ENCODE peak calls at places on chromosome 22, in eight cellular contexts. One of them, this sample, is unnamed. For H3K36me3, the result is how much of the 10 kb centered on the place peaks cover.

GRCh38 chr22:29528144-29528543 is 25.4 kb downstream of the THOC5 start:
- DNase-seq in neural progenitor cell: no peak
- DNase-seq in upper lobe of left lung: no peak
- DNase-seq in spleen: peak
- DNase-seq in transverse colon: no peak
- DNase-seq in fibroblast of lung: no peak
- DNase-seq in kidney: no peak
- DNase-seq in breast epithelium: no peak
- DNase-seq in this sample: no peak

GRCh38 chr22:41826430-41827383 is 6.2 kb upstream of the SREBF2 start:
- DNase-seq in neural progenitor cell: no peak
- DNase-seq in upper lobe of left lung: no peak
- DNase-seq in spleen: no peak
- DNase-seq in transverse colon: peak
- DNase-seq in fibroblast of lung: peak
- DNase-seq in kidney: no peak
- DNase-seq in breast epithelium: no peak
- DNase-seq in this sample: peak

GRCh38 chr22:34975721-34976120 is 90.2 kb upstream of the ISX start:
- DNase-seq in neural progenitor cell: peak
- DNase-seq in upper lobe of left lung: no peak
- DNase-seq in spleen: no peak
- DNase-seq in transverse colon: no peak
- DNase-seq in fibroblast of lung: no peak
- DNase-seq in kidney: no peak
- DNase-seq in breast epithelium: no peak
- DNase-seq in this sample: no peak

GRCh38 chr22:27635852-27636251 is 165.7 kb downstream of the MN1 start:
- DNase-seq in neural progenitor cell: no peak
- DNase-seq in upper lobe of left lung: no peak
- DNase-seq in spleen: no peak
- DNase-seq in transverse colon: no peak
- DNase-seq in fibroblast of lung: no peak
- DNase-seq in kidney: no peak
- DNase-seq in breast epithelium: no peak
- DNase-seq in this sample: no peak

GRCh38 chr22:28000361-28000760 is 81.3 kb upstream of the PITPNB start:
- DNase-seq in neural progenitor cell: no peak
- DNase-seq in upper lobe of left lung: peak
- DNase-seq in spleen: peak
- DNase-seq in transverse colon: no peak
- DNase-seq in fibroblast of lung: no peak
- DNase-seq in kidney: peak
- DNase-seq in breast epithelium: no peak
- DNase-seq in this sample: no peak

GRCh38 chr22:44574581-44575343 is 76.7 kb upstream of the RTL6 start:
- DNase-seq in neural progenitor cell: no peak
- DNase-seq in upper lobe of left lung: peak
- DNase-seq in spleen: no peak
- DNase-seq in transverse colon: no peak
- DNase-seq in fibroblast of lung: no peak
- DNase-seq in kidney: no peak
- DNase-seq in breast epithelium: no peak
- DNase-seq in this sample: no peak

GRCh38 chr22:22404598-22405284 is 103.8 kb downstream of the ZNF280B start:
- DNase-seq in neural progenitor cell: no peak
- DNase-seq in upper lobe of left lung: no peak
- DNase-seq in spleen: peak
- DNase-seq in transverse colon: no peak
- DNase-seq in fibroblast of lung: no peak
- DNase-seq in kidney: no peak
- DNase-seq in breast epithelium: no peak
- DNase-seq in this sample: no peak

GRCh38 chr22:31082606-31083376 is 1.7 kb downstream of the SMTN start:
- DNase-seq in neural progenitor cell: peak
- DNase-seq in upper lobe of left lung: no peak
- DNase-seq in spleen: peak
- DNase-seq in transverse colon: peak
- DNase-seq in fibroblast of lung: peak
- DNase-seq in kidney: peak
- DNase-seq in breast epithelium: peak
- DNase-seq in this sample: peak

GRCh38 chr22:17920145-17920605 is 104.2 kb downstream of the MICAL3 start:
- DNase-seq in neural progenitor cell: peak
- DNase-seq in upper lobe of left lung: no peak
- DNase-seq in spleen: peak
- DNase-seq in transverse colon: peak
- DNase-seq in fibroblast of lung: peak
- DNase-seq in kidney: peak
- DNase-seq in breast epithelium: peak
- DNase-seq in this sample: peak

GRCh38 chr22:48574776-48575566 is 1252.7 kb downstream of the BRD1 start:
- DNase-seq in neural progenitor cell: peak
- DNase-seq in upper lobe of left lung: peak
- DNase-seq in spleen: no peak
- DNase-seq in transverse colon: peak
- DNase-seq in fibroblast of lung: peak
- DNase-seq in kidney: peak
- DNase-seq in breast epithelium: peak
- DNase-seq in this sample: peak

GRCh38 chr22:38755911-38756532 is at the start of gene SUN2:
- DNase-seq in neural progenitor cell: peak
- DNase-seq in upper lobe of left lung: peak
- DNase-seq in spleen: peak
- DNase-seq in transverse colon: peak
- DNase-seq in fibroblast of lung: peak
- DNase-seq in kidney: peak
- DNase-seq in breast epithelium: peak
- DNase-seq in this sample: peak

GRCh38 chr22:23796461-23796860 is 9.7 kb downstream of the SMARCB1 start:
- DNase-seq in neural progenitor cell: no peak
- DNase-seq in upper lobe of left lung: no peak
- DNase-seq in spleen: no peak
- DNase-seq in transverse colon: no peak
- DNase-seq in fibroblast of lung: peak
- DNase-seq in kidney: peak
- DNase-seq in breast epithelium: no peak
- DNase-seq in this sample: no peak

GRCh38 chr22:45587638-45588481 is 83.8 kb upstream of the ATXN10 start:
- DNase-seq in neural progenitor cell: no peak
- DNase-seq in upper lobe of left lung: no peak
- DNase-seq in spleen: no peak
- DNase-seq in transverse colon: no peak
- DNase-seq in fibroblast of lung: no peak
- DNase-seq in kidney: peak
- DNase-seq in breast epithelium: no peak
- DNase-seq in this sample: no peak

GRCh38 chr22:25777870-25778269 is 35.9 kb downstream of the MYO18B start:
- DNase-seq in neural progenitor cell: peak
- DNase-seq in upper lobe of left lung: no peak
- DNase-seq in spleen: no peak
- DNase-seq in transverse colon: no peak
- DNase-seq in fibroblast of lung: peak
- DNase-seq in kidney: no peak
- DNase-seq in breast epithelium: no peak
- DNase-seq in this sample: no peak
- TF ChIP-seq CTCF in neural progenitor cell: peak
- TF ChIP-seq CTCF in upper lobe of left lung: no peak
- TF ChIP-seq CTCF in spleen: peak
- TF ChIP-seq CTCF in transverse colon: peak
- TF ChIP-seq CTCF in fibroblast of lung: peak
- TF ChIP-seq CTCF in kidney: no peak
- TF ChIP-seq CTCF in breast epithelium: no peak
- TF ChIP-seq CTCF in this sample: no peak

GRCh38 chr22:19397729-19398094 is 33.8 kb downstream of the HIRA start:
- DNase-seq in neural progenitor cell: no peak
- DNase-seq in upper lobe of left lung: no peak
- DNase-seq in spleen: no peak
- DNase-seq in transverse colon: no peak
- DNase-seq in fibroblast of lung: no peak
- DNase-seq in kidney: peak
- DNase-seq in breast epithelium: no peak
- DNase-seq in this sample: no peak

GRCh38 chr22:19396561-19396933 is 35.0 kb downstream of the HIRA start:
- DNase-seq in neural progenitor cell: no peak
- DNase-seq in upper lobe of left lung: no peak
- DNase-seq in spleen: no peak
- DNase-seq in transverse colon: no peak
- DNase-seq in fibroblast of lung: no peak
- DNase-seq in kidney: peak
- DNase-seq in breast epithelium: no peak
- DNase-seq in this sample: no peak

GRCh38 chr22:19398680-19399079 is 32.9 kb downstream of the HIRA start:
- DNase-seq in neural progenitor cell: no peak
- DNase-seq in upper lobe of left lung: no peak
- DNase-seq in spleen: no peak
- DNase-seq in transverse colon: no peak
- DNase-seq in fibroblast of lung: no peak
- DNase-seq in kidney: peak
- DNase-seq in breast epithelium: no peak
- DNase-seq in this sample: no peak

GRCh38 chr22:19396934-19397728 is 34.4 kb downstream of the HIRA start:
- DNase-seq in neural progenitor cell: no peak
- DNase-seq in upper lobe of left lung: no peak
- DNase-seq in spleen: no peak
- DNase-seq in transverse colon: no peak
- DNase-seq in fibroblast of lung: no peak
- DNase-seq in kidney: peak
- DNase-seq in breast epithelium: no peak
- DNase-seq in this sample: no peak

GRCh38 chr22:19398206-19398605 is 33.3 kb downstream of the HIRA start:
- DNase-seq in neural progenitor cell: no peak
- DNase-seq in upper lobe of left lung: no peak
- DNase-seq in spleen: no peak
- DNase-seq in transverse colon: no peak
- DNase-seq in fibroblast of lung: peak
- DNase-seq in kidney: peak
- DNase-seq in breast epithelium: no peak
- DNase-seq in this sample: no peak
- H3K36me3 ChIP-seq in neural progenitor cell: under half
- H3K36me3 ChIP-seq in upper lobe of left lung: half or more
- H3K36me3 ChIP-seq in spleen: half or more
- H3K36me3 ChIP-seq in transverse colon: under half
- H3K36me3 ChIP-seq in fibroblast of lung: under half
- H3K36me3 ChIP-seq in kidney: half or more
- H3K36me3 ChIP-seq in breast epithelium: under half
- H3K36me3 ChIP-seq in this sample: under half

DNA sequence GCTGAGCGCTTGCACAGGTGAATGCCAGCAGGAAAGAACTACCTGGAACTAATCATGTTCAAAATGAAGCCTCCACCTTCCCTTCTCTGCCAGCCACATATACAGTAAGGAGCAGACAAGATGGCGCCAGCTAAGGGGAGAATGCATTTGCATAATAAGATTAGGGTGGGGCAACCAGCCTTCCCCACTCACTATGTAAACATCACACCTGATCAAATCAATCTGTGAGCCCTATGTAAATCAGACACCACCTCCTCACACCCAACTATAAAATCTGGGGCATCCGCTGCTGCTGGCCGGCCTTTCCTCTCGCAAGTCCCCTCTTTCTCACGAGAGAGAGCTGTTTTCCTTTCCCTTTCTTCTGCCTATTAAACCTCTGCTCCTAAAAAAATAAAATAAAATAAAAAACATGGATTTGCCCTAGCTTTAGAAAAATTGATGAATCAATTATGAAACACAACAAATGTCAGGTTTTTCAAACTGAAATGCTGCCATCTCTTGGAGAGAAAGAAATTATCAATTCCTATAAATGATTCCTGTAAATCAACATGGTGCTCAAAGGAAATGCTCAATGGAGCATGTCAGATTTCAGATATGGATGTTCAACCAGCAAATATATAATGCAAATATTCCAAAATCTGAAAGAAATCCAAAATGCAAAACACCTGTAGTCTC is 108.9 kb downstream of the SGSM3 start:
- DNase-seq in neural progenitor cell: no peak
- DNase-seq in upper lobe of left lung: no peak
- DNase-seq in spleen: no peak
- DNase-seq in transverse colon: no peak
- DNase-seq in fibroblast of lung: no peak
- DNase-seq in kidney: no peak
- DNase-seq in breast epithelium: no peak
- DNase-seq in this sample: no peak
- TF ChIP-seq CTCF in neural progenitor cell: no peak
- TF ChIP-seq CTCF in upper lobe of left lung: no peak
- TF ChIP-seq CTCF in spleen: no peak
- TF ChIP-seq CTCF in transverse colon: no peak
- TF ChIP-seq CTCF in fibroblast of lung: no peak
- TF ChIP-seq CTCF in kidney: no peak
- TF ChIP-seq CTCF in breast epithelium: no peak
- TF ChIP-seq CTCF in this sample: no peak

GRCh38 chr22:49896201-49896600 is 22.0 kb downstream of the ALG12 start:
- DNase-seq in neural progenitor cell: no peak
- DNase-seq in upper lobe of left lung: no peak
- DNase-seq in spleen: peak
- DNase-seq in transverse colon: no peak
- DNase-seq in fibroblast of lung: no peak
- DNase-seq in kidney: peak
- DNase-seq in breast epithelium: no peak
- DNase-seq in this sample: no peak

GRCh38 chr22:49893025-49893424 is 25.2 kb downstream of the ALG12 start:
- DNase-seq in neural progenitor cell: no peak
- DNase-seq in upper lobe of left lung: no peak
- DNase-seq in spleen: no peak
- DNase-seq in transverse colon: no peak
- DNase-seq in fibroblast of lung: no peak
- DNase-seq in kidney: no peak
- DNase-seq in breast epithelium: no peak
- DNase-seq in this sample: no peak

GRCh38 chr22:49889071-49889470 is 29.2 kb downstream of the ALG12 start:
- DNase-seq in neural progenitor cell: no peak
- DNase-seq in upper lobe of left lung: no peak
- DNase-seq in spleen: no peak
- DNase-seq in transverse colon: no peak
- DNase-seq in fibroblast of lung: no peak
- DNase-seq in kidney: no peak
- DNase-seq in breast epithelium: no peak
- DNase-seq in this sample: no peak

GRCh38 chr22:49894321-49895072 is 23.7 kb downstream of the ALG12 start:
- DNase-seq in neural progenitor cell: no peak
- DNase-seq in upper lobe of left lung: no peak
- DNase-seq in spleen: peak
- DNase-seq in transverse colon: no peak
- DNase-seq in fibroblast of lung: no peak
- DNase-seq in kidney: peak
- DNase-seq in breast epithelium: no peak
- DNase-seq in this sample: no peak

DNA sequence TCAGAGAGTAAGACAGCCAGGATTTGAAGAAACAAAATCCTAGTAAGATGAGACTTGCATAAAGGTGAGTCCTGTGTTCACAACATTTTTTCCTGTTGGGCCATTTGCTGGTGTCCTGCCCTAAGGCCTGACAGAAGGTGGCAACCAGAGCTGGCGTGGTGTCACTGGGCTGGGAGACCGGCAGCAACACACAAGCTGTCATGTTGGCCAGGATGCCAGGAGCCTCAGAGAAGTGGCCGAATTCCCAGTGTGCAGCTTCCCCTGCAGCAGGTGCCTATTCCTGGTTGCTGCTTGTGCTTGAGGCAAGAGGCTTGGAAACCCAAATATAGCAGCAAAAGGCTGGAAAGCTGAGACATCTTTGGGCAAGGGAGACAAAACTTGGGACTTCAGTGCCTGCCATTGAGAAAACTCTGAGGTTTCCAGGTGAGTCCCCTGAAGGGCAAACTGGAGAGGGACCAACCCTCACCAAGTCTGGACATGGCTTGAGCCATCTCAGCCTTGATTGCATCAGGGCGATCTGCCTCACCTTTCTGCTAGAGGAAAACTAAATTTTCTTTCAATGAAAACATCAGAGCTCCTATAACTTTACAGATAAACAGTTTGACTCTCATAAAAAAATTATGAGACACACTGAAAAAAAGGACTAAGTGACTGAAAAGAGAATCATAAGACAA is 25.9 kb downstream of the ALG12 start:
- DNase-seq in neural progenitor cell: no peak
- DNase-seq in upper lobe of left lung: no peak
- DNase-seq in spleen: peak
- DNase-seq in transverse colon: no peak
- DNase-seq in fibroblast of lung: no peak
- DNase-seq in kidney: no peak
- DNase-seq in breast epithelium: peak
- DNase-seq in this sample: no peak
- H3K36me3 ChIP-seq in neural progenitor cell: under half
- H3K36me3 ChIP-seq in upper lobe of left lung: under half
- H3K36me3 ChIP-seq in spleen: under half
- H3K36me3 ChIP-seq in transverse colon: under half
- H3K36me3 ChIP-seq in fibroblast of lung: under half
- H3K36me3 ChIP-seq in kidney: under half
- H3K36me3 ChIP-seq in breast epithelium: under half
- H3K36me3 ChIP-seq in this sample: under half

This sample was measured in body of pancreas.